ENCODE peak calls at places on chromosomes 13 and 19, in four cellular contexts. Y is H54, N is GM12892, T is LHCN-M2. I is an unnamed sample.

GRCh38 chr13:70173236-70173959 is 65.1 kb upstream of the KLHL1 start:
- DNase-seq in Y (no peak), N (no peak), T (no peak), I (no peak)

GRCh38 chr13:109875746-109876145 is 89.4 kb upstream of the IRS2 start:
- DNase-seq in Y (no peak), N (no peak), T (no peak), I (no peak)

GRCh38 chr19:1746401-1747284 is 6.7 kb upstream of the ONECUT3 start:
- DNase-seq in Y (no peak), N (no peak), T (peak), I (peak)

GRCh38 chr19:17281391-17282304 is at the start of gene ANKLE1:
- DNase-seq in Y (no peak), N (peak), T (no peak), I (peak)

GRCh38 chr19:32881766-32882165 is 12.2 kb upstream of the SLC7A9 start:
- DNase-seq in Y (no peak), N (no peak), T (no peak), I (no peak)

GRCh38 chr13:98434060-98434459 is 142.8 kb downstream of the STK24 start:
- DNase-seq in Y (no peak), N (no peak), T (no peak), I (no peak)

GRCh38 chr19:17286742-17287141 is 5.0 kb downstream of the ANKLE1 start:
- DNase-seq in Y (no peak), N (no peak), T (no peak), I (no peak)

GRCh38 chr19:29845576-29846176 is 33.9 kb downstream of the CCNE1 start:
- DNase-seq in Y (peak), N (no peak), T (peak), I (peak)

GRCh38 chr19:44660081-44660480 is 11.2 kb upstream of the CEACAM19 start:
- DNase-seq in Y (no peak), N (no peak), T (no peak), I (no peak)

GRCh38 chr13:97344250-97345175 is 89.5 kb upstream of the RAP2A start:
- DNase-seq in Y (peak), N (no peak), T (peak), I (peak)

GRCh38 chr13:79483302-79483701 is 2.3 kb downstream of the NDFIP2 start:
- DNase-seq in Y (no peak), N (no peak), T (peak), I (peak)

GRCh38 chr13:105518086-105518485 is 1017.4 kb downstream of the EFNB2 start:
- DNase-seq in Y (no peak), N (no peak), T (no peak), I (peak)

GRCh38 chr13:93248627-93249047 is 22.0 kb downstream of the GPC6 start:
- DNase-seq in Y (peak), N (no peak), T (peak), I (peak)

GRCh38 chr13:28678809-28679208 is 19.9 kb downstream of the POMP start:
- DNase-seq in Y (no peak), N (no peak), T (no peak), I (peak)

I was measured in EH.